ENCODE peak calls at places on chromosomes 2 and 18, in ten cellular contexts. R is mesothelial cell of epicardium; O is HFFc6; U is stimulated activated CD4-positive, alpha-beta T cell treated with anti-CD3 and anti-CD28 coated beads, Interleukin-1b, Interleukin-23, amount 100 ng/mL, for 1 hour; S is H9; B is mucosa of gallbladder; Z is ovary; L is CD8-positive, alpha-beta memory T cell; D is GM12865; Q is activated naive CD4-positive, alpha-beta T cell treated with anti-CD3 and anti-CD28 coated beads, Interleukin-2, amount 10 ng/mL, durations not matched to agents 7 days and 5 days. A is an unnamed sample.

GRCh38 chr2:30410217-30410616 is 36.8 kb upstream of the LCLAT1 start:
- DNase-seq in L (no peak), S (no peak), O (peak; percentile 63), U (no peak), Z (no peak), Q (no peak), D (no peak), B (no peak), R (no peak), A (no peak)

GRCh38 chr2:21040468-21041377 is 3.1 kb downstream of the APOB start:
- DNase-seq in D (no peak), R (no peak), Z (no peak), S (no peak), U (no peak), L (no peak), O (no peak), B (no peak), Q (no peak), A (no peak)

GRCh38 chr2:27716301-27717069 is 52.8 kb downstream of the SLC4A1AP start:
- DNase-seq in U (no peak), Q (no peak), R (no peak), B (no peak), Z (peak; percentile 47), L (no peak), S (peak; percentile 59), D (no peak), O (no peak), A (no peak)

GRCh38 chr18:62634991-62635630 is 80.2 kb upstream of the PHLPP1 start:
- DNase-seq in R (no peak), U (no peak), D (no peak), B (no peak), L (no peak), S (no peak), Q (no peak), O (no peak), Z (no peak), A (no peak)

GRCh38 chr2:218583983-218584850 is 15.6 kb downstream of the CNOT9 start:
- DNase-seq in S (no peak), L (no peak), B (no peak), U (no peak), Z (no peak), D (no peak), O (no peak), R (no peak), Q (no peak), A (no peak)

GRCh38 chr2:102618452-102619413 is 620 bp upstream of the SLC9A2 start:
- DNase-seq in L (no peak), Z (no peak), U (no peak), R (no peak), O (no peak), B (peak; percentile 43), Q (no peak), S (peak; percentile 45), D (peak; percentile 43), A (no peak)

GRCh38 chr2:6944546-6944945 is 27.3 kb downstream of the RNF144A start:
- DNase-seq in Z (no peak), S (no peak), Q (no peak), L (no peak), O (no peak), D (no peak), B (no peak), U (no peak), R (no peak), A (no peak)

GRCh38 chr2:238064376-238064775 is 3.6 kb downstream of the SCLY start:
- DNase-seq in B (no peak), O (no peak), U (no peak), R (no peak), L (no peak), S (no peak), D (no peak), Z (no peak), Q (no peak), A (no peak)

GRCh38 chr2:16035747-16036745 is 95.7 kb downstream of the MYCN start:
- DNase-seq in Q (no peak), Z (no peak), O (no peak), L (no peak), D (no peak), S (no peak), U (no peak), R (no peak), B (no peak), A (no peak)

GRCh38 chr18:79726721-79727120 is 47.1 kb downstream of the CTDP1 start:
- DNase-seq in Q (no peak), B (no peak), Z (no peak), R (no peak), U (no peak), O (no peak), D (no peak), S (no peak), L (no peak), A (no peak)

GRCh38 chr2:175181104-175181876 is at the start of gene ATP5MC3:
- DNase-seq in Q (peak; percentile 95), D (peak; percentile 98), Z (peak; percentile 92), S (peak; percentile 95), B (peak; percentile 95), L (peak; percentile 94), O (peak; percentile 91), R (peak; percentile 69), U (peak; percentile 84), A (peak; percentile 93)

GRCh38 chr2:176435691-176436215 is 166.5 kb downstream of the MTX2 start:
- DNase-seq in L (no peak), D (no peak), O (no peak), B (no peak), Z (no peak), S (no peak), Q (no peak), R (no peak), U (no peak), A (no peak)

GRCh38 chr2:5673861-5674240 is 18.3 kb upstream of the SOX11 start:
- DNase-seq in S (no peak), D (no peak), R (no peak), O (no peak), Q (no peak), B (no peak), U (no peak), Z (no peak), L (no peak), A (no peak)

GRCh38 chr2:61018319-61018750 is 280 bp upstream of the PUS10 start:
- DNase-seq in B (no peak), D (no peak), Q (no peak), S (no peak), O (no peak), R (no peak), L (no peak), Z (no peak), U (no peak), A (peak; percentile 38)

GRCh38 chr2:230974096-230974913 is 21.6 kb upstream of the SPATA3 start:
- DNase-seq in B (no peak), L (peak; percentile 92), O (peak; percentile 59), S (no peak), Z (no peak), Q (peak; percentile 61), U (no peak), R (no peak), D (peak; percentile 98), A (peak; percentile 40)

GRCh38 chr2:133765693-133766092 is 197.4 kb upstream of the NCKAP5 start:
- DNase-seq in Z (no peak), L (no peak), Q (no peak), O (no peak), B (peak; percentile 67), U (no peak), S (no peak), R (no peak), D (no peak), A (no peak)

GRCh38 chr2:110143982-110144381 is 28.4 kb upstream of the MALL start:
- DNase-seq in U (no peak), O (no peak), S (no peak), Z (no peak), D (peak; percentile 6), B (no peak), Q (no peak), R (no peak), L (no peak), A (no peak)

GRCh38 chr2:189394525-189394924 is 46.7 kb upstream of the WDR75 start:
- DNase-seq in S (no peak), D (no peak), Q (no peak), O (no peak), U (no peak), B (no peak), Z (no peak), L (no peak), R (no peak), A (no peak)

GRCh38 chr2:218962859-218963492 is 3.5 kb downstream of the CDK5R2 start:
- DNase-seq in Q (peak; percentile 82), S (peak; percentile 98), Z (peak; percentile 75), B (peak; percentile 65), O (peak; percentile 41), R (peak; percentile 83), L (peak; percentile 71), D (peak; percentile 45), U (peak; percentile 49), A (no peak)

GRCh38 chr2:36355157-36355889 is at the start of gene CRIM1:
- DNase-seq in L (peak; percentile 58), R (peak; percentile 77), U (peak; percentile 20), B (peak; percentile 91), Z (peak; percentile 90), Q (peak; percentile 60), S (peak; percentile 88), D (peak; percentile 39), O (peak; percentile 91), A (peak; percentile 90)

GRCh38 chr2:26613241-26614204 is 27.6 kb downstream of the CIB4 start:
- DNase-seq in U (no peak), R (no peak), Z (peak; percentile 48), O (no peak), D (no peak), B (no peak), L (no peak), S (no peak), Q (no peak), A (no peak)

GRCh38 chr2:210072922-210073509 is 70.6 kb downstream of the RPE start:
- DNase-seq in S (no peak), L (no peak), O (peak; percentile 32), U (no peak), B (peak; percentile 44), Q (no peak), R (no peak), Z (no peak), D (peak; percentile 45), A (peak; percentile 12)